ENCODE peak calls at places on chromosomes 13 and 19, in five cellular contexts. One of them, this sample, is unnamed.

GRCh38 chr19:17755533-17755885 is 4.2 kb downstream of the FCHO1 start:
- DNase-seq in brain microvascular endothelial cell: no peak
- DNase-seq in heart left ventricle: no peak
- DNase-seq in body of pancreas: no peak
- DNase-seq in transverse colon: no peak
- DNase-seq in this sample: no peak

GRCh38 chr19:42175952-42176648 is 41.4 kb downstream of the DEDD2 start:
- DNase-seq in transverse colon: no peak
- DNase-seq in heart left ventricle: no peak
- DNase-seq in body of pancreas: no peak
- DNase-seq in brain microvascular endothelial cell: no peak
- DNase-seq in this sample: no peak

GRCh38 chr19:45809643-45810159 is 5.4 kb downstream of the RSPH6A start:
- DNase-seq in transverse colon: no peak
- DNase-seq in body of pancreas: no peak
- DNase-seq in heart left ventricle: no peak
- DNase-seq in brain microvascular endothelial cell: peak; percentile 45
- DNase-seq in this sample: no peak

GRCh38 chr19:34507414-34508067 is 26.0 kb downstream of the WTIP start:
- DNase-seq in body of pancreas: no peak
- DNase-seq in transverse colon: no peak
- DNase-seq in heart left ventricle: no peak
- DNase-seq in brain microvascular endothelial cell: no peak
- DNase-seq in this sample: no peak

GRCh38 chr19:53927745-53928144 is 18.7 kb downstream of the CACNG7 start:
- DNase-seq in transverse colon: no peak
- DNase-seq in brain microvascular endothelial cell: peak; percentile 58
- DNase-seq in body of pancreas: peak; percentile 27
- DNase-seq in heart left ventricle: no peak
- DNase-seq in this sample: peak; percentile 22

GRCh38 chr19:4910594-4911273 is 1.4 kb downstream of the UHRF1 start:
- DNase-seq in body of pancreas: peak; percentile 36
- DNase-seq in brain microvascular endothelial cell: peak; percentile 57
- DNase-seq in transverse colon: peak; percentile 31
- DNase-seq in heart left ventricle: no peak
- DNase-seq in this sample: no peak

GRCh38 chr19:42563352-42564210 is 31.1 kb downstream of the CEACAM8 start:
- DNase-seq in body of pancreas: peak; percentile 50
- DNase-seq in transverse colon: peak; percentile 35
- DNase-seq in brain microvascular endothelial cell: peak; percentile 36
- DNase-seq in heart left ventricle: no peak
- DNase-seq in this sample: no peak

GRCh38 chr13:108225440-108225839 is 7.2 kb downstream of the ABHD13 start:
- DNase-seq in transverse colon: no peak
- DNase-seq in heart left ventricle: no peak
- DNase-seq in brain microvascular endothelial cell: no peak
- DNase-seq in body of pancreas: no peak
- DNase-seq in this sample: no peak

GRCh38 chr13:30480292-30480947 is 14.7 kb upstream of the HMGB1 start:
- DNase-seq in body of pancreas: peak; percentile 46
- DNase-seq in transverse colon: no peak
- DNase-seq in heart left ventricle: no peak
- DNase-seq in brain microvascular endothelial cell: no peak
- DNase-seq in this sample: no peak

GRCh38 chr19:8146877-8147575 is 2.4 kb downstream of the FBN3 start:
- DNase-seq in brain microvascular endothelial cell: no peak
- DNase-seq in body of pancreas: no peak
- DNase-seq in heart left ventricle: no peak
- DNase-seq in transverse colon: no peak
- DNase-seq in this sample: no peak

GRCh38 chr19:1232231-1232637 is 5.6 kb downstream of the CBARP start:
- DNase-seq in body of pancreas: no peak
- DNase-seq in heart left ventricle: no peak
- DNase-seq in brain microvascular endothelial cell: no peak
- DNase-seq in transverse colon: no peak
- DNase-seq in this sample: no peak

GRCh38 chr13:106997219-106997618 is 429.3 kb upstream of the ARGLU1 start:
- DNase-seq in heart left ventricle: no peak
- DNase-seq in body of pancreas: no peak
- DNase-seq in brain microvascular endothelial cell: no peak
- DNase-seq in transverse colon: no peak
- DNase-seq in this sample: no peak

GRCh38 chr19:7859766-7860165 is 14.4 kb downstream of the PRR36 start:
- DNase-seq in heart left ventricle: no peak
- DNase-seq in transverse colon: no peak
- DNase-seq in body of pancreas: no peak
- DNase-seq in brain microvascular endothelial cell: no peak
- DNase-seq in this sample: no peak

GRCh38 chr19:29016926-29017760 is 195.8 kb downstream of the UQCRFS1 start:
- DNase-seq in transverse colon: no peak
- DNase-seq in heart left ventricle: no peak
- DNase-seq in body of pancreas: no peak
- DNase-seq in brain microvascular endothelial cell: no peak
- DNase-seq in this sample: no peak

GRCh38 chr13:46181799-46182490 is at the start of gene LCP1:
- DNase-seq in body of pancreas: peak; percentile 66
- DNase-seq in brain microvascular endothelial cell: no peak
- DNase-seq in heart left ventricle: no peak
- DNase-seq in transverse colon: peak; percentile 44
- DNase-seq in this sample: peak; percentile 63

GRCh38 chr19:6767081-6767356 is 216 bp downstream of the SH2D3A start:
- DNase-seq in transverse colon: no peak
- DNase-seq in heart left ventricle: no peak
- DNase-seq in brain microvascular endothelial cell: no peak
- DNase-seq in body of pancreas: peak; percentile 61
- DNase-seq in this sample: no peak

GRCh38 chr19:7869453-7869909 is 4.7 kb downstream of the PRR36 start:
- DNase-seq in body of pancreas: peak; percentile 65
- DNase-seq in brain microvascular endothelial cell: no peak
- DNase-seq in heart left ventricle: no peak
- DNase-seq in transverse colon: peak; percentile 79
- DNase-seq in this sample: peak; percentile 77

GRCh38 chr19:45505151-45505995 is 1.9 kb upstream of the VASP start:
- DNase-seq in body of pancreas: no peak
- DNase-seq in brain microvascular endothelial cell: peak; percentile 54
- DNase-seq in heart left ventricle: no peak
- DNase-seq in transverse colon: no peak
- DNase-seq in this sample: no peak

GRCh38 chr13:32125221-32125621 is 93.6 kb downstream of the FRY start:
- DNase-seq in body of pancreas: peak; percentile 25
- DNase-seq in heart left ventricle: no peak
- DNase-seq in brain microvascular endothelial cell: no peak
- DNase-seq in transverse colon: no peak
- DNase-seq in this sample: no peak

GRCh38 chr13:18944501-18945068 is 237.0 kb downstream of the TUBA3C start:
- DNase-seq in heart left ventricle: no peak
- DNase-seq in transverse colon: no peak
- DNase-seq in body of pancreas: no peak
- DNase-seq in brain microvascular endothelial cell: no peak
- DNase-seq in this sample: no peak

GRCh38 chr13:72180253-72180952 is 313.4 kb upstream of the DACH1 start:
- DNase-seq in transverse colon: no peak
- DNase-seq in body of pancreas: peak; percentile 70
- DNase-seq in heart left ventricle: no peak
- DNase-seq in brain microvascular endothelial cell: peak; percentile 58
- DNase-seq in this sample: no peak

GRCh38 chr19:33411621-33412180 is 38.2 kb downstream of the CEBPG start:
- DNase-seq in heart left ventricle: no peak
- DNase-seq in body of pancreas: no peak
- DNase-seq in brain microvascular endothelial cell: no peak
- DNase-seq in transverse colon: no peak
- DNase-seq in this sample: no peak

GRCh38 chr19:46035546-46035945 is 5.3 kb downstream of the IGFL4 start:
- DNase-seq in heart left ventricle: no peak
- DNase-seq in transverse colon: no peak
- DNase-seq in brain microvascular endothelial cell: no peak
- DNase-seq in body of pancreas: no peak
- DNase-seq in this sample: no peak

GRCh38 chr19:2582984-2583956 is 107.3 kb downstream of the GADD45B start:
- DNase-seq in body of pancreas: no peak
- DNase-seq in heart left ventricle: no peak
- DNase-seq in brain microvascular endothelial cell: no peak
- DNase-seq in transverse colon: no peak
- DNase-seq in this sample: no peak

GRCh38 chr13:109465151-109465550 is 321.2 kb downstream of the IRS2 start:
- DNase-seq in brain microvascular endothelial cell: no peak
- DNase-seq in transverse colon: no peak
- DNase-seq in body of pancreas: no peak
- DNase-seq in heart left ventricle: no peak
- DNase-seq in this sample: no peak

GRCh38 chr19:52638601-52639000 is 446 bp upstream of the ZNF83 start:
- DNase-seq in body of pancreas: no peak
- DNase-seq in brain microvascular endothelial cell: peak; percentile 28
- DNase-seq in transverse colon: peak; percentile 16
- DNase-seq in heart left ventricle: peak; percentile 17
- DNase-seq in this sample: no peak

DNA sequence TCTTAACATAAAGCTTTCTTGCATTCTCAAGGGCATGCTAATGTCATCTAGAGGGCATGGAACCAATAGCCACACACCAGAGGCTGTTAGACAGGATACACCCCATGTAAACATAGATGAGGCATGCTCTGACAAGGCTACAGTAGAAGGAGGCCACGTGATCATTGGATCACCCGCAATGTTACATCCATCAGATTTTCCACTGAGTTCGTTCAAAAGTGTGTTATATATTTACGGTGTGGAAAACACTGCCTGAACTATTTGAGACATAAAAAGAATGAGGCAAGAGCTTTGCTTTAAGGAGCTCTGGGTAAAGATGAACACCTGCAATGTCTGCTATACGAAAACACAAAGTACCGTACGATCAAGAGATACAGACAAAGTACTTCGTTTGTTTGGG is 817.5 kb upstream of the SLC10A2 start:
- DNase-seq in body of pancreas: no peak
- DNase-seq in brain microvascular endothelial cell: peak; percentile 43
- DNase-seq in heart left ventricle: no peak
- DNase-seq in transverse colon: no peak
- DNase-seq in this sample: no peak
- H3K27ac ChIP-seq in body of pancreas: peak overlapping the region; percentile 14
- H3K27ac ChIP-seq in brain microvascular endothelial cell: peak overlapping the region; percentile 76
- H3K27ac ChIP-seq in heart left ventricle: no peak overlapping the region
- H3K27ac ChIP-seq in transverse colon: no peak overlapping the region
- H3K27ac ChIP-seq in this sample: no peak overlapping the region

GRCh38 chr13:59680429-59681024 is 483.2 kb downstream of the DIAPH3 start:
- DNase-seq in transverse colon: no peak
- DNase-seq in body of pancreas: no peak
- DNase-seq in heart left ventricle: no peak
- DNase-seq in brain microvascular endothelial cell: no peak
- DNase-seq in this sample: no peak
- TF ChIP-seq CTCF in transverse colon: peak; percentile 64
- TF ChIP-seq CTCF in body of pancreas: peak; percentile 65
- TF ChIP-seq CTCF in heart left ventricle: peak; percentile 39
- TF ChIP-seq CTCF in brain microvascular endothelial cell: peak; percentile 67
- TF ChIP-seq CTCF in this sample: peak; percentile 70

DNA sequence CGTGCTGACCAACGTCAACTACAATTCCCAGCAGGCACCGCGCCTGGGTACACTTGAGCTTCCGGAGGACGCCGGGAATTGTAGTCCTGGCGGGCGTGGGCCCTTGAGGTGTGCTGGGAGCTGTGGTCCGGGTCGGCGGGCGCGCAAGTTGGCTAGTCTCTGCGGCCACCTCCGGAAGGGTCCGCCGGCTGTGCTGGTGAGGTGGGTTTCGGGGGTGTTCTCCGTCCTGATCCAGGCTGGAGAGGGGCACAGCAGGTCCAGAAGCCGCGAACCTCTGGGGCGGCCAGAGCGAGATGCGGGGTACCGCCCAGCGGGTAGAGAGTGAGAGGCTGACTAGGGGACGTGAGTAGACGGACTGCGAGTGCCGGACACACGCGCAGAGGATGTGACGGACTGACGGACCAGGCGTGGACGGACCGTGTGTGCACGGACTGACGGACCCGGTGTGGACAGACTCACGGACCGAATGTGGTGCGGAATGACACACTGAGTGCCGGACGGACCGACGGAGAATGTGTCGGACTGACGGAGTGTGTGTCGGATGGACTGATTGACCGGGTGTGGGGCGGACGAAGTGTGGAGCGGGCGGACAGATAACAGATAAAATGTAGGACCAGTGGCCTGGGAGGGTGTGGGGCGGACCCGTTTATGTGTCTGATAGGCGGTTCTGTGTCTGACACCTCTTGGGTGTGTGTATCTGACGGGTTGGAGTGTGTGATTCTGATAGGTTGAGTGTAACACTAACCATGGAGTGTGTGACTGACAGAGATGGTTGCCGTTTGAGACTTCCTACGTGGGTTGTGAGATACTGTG is at the start of gene ZSCAN22:
- DNase-seq in transverse colon: peak; percentile 97
- DNase-seq in heart left ventricle: peak; percentile 98
- DNase-seq in brain microvascular endothelial cell: peak; percentile 97
- DNase-seq in body of pancreas: peak; percentile 98
- DNase-seq in this sample: peak; percentile 90
- H3K27ac ChIP-seq in transverse colon: peak within 1 kb of the TSS; percentile 80
- H3K27ac ChIP-seq in heart left ventricle: peak within 1 kb of the TSS; percentile 94
- H3K27ac ChIP-seq in brain microvascular endothelial cell: peak within 1 kb of the TSS; percentile 86
- H3K27ac ChIP-seq in body of pancreas: peak within 1 kb of the TSS; percentile 90
- H3K27ac ChIP-seq in this sample: peak within 1 kb of the TSS; percentile 65

GRCh38 chr13:70568571-70568970 is 460.3 kb upstream of the KLHL1 start:
- DNase-seq in body of pancreas: peak; percentile 31
- DNase-seq in transverse colon: no peak
- DNase-seq in heart left ventricle: no peak
- DNase-seq in brain microvascular endothelial cell: peak; percentile 47
- DNase-seq in this sample: no peak
- TF ChIP-seq CTCF in body of pancreas: peak; percentile 90
- TF ChIP-seq CTCF in transverse colon: peak; percentile 71
- TF ChIP-seq CTCF in heart left ventricle: peak; percentile 29
- TF ChIP-seq CTCF in brain microvascular endothelial cell: peak; percentile 41
- TF ChIP-seq CTCF in this sample: no peak

GRCh38 chr13:110507678-110508381 is 53.7 kb downstream of the RAB20 start:
- DNase-seq in transverse colon: peak; percentile 82
- DNase-seq in body of pancreas: peak; percentile 89
- DNase-seq in brain microvascular endothelial cell: no peak
- DNase-seq in heart left ventricle: peak; percentile 46
- DNase-seq in this sample: no peak
- H3K27ac ChIP-seq in transverse colon: peak overlapping the region; percentile 91
- H3K27ac ChIP-seq in body of pancreas: peak overlapping the region; percentile 91
- H3K27ac ChIP-seq in brain microvascular endothelial cell: no peak overlapping the region
- H3K27ac ChIP-seq in heart left ventricle: peak overlapping the region; percentile 79
- H3K27ac ChIP-seq in this sample: no peak overlapping the region

GRCh38 chr13:105139380-105140285 is 1395.8 kb downstream of the EFNB2 start:
- DNase-seq in brain microvascular endothelial cell: peak; percentile 34
- DNase-seq in heart left ventricle: peak; percentile 16
- DNase-seq in transverse colon: peak; percentile 33
- DNase-seq in body of pancreas: peak; percentile 38
- DNase-seq in this sample: peak; percentile 57
- TF ChIP-seq CTCF in brain microvascular endothelial cell: peak; percentile 61
- TF ChIP-seq CTCF in heart left ventricle: no peak
- TF ChIP-seq CTCF in transverse colon: no peak
- TF ChIP-seq CTCF in body of pancreas: no peak
- TF ChIP-seq CTCF in this sample: peak; percentile 42

DNA sequence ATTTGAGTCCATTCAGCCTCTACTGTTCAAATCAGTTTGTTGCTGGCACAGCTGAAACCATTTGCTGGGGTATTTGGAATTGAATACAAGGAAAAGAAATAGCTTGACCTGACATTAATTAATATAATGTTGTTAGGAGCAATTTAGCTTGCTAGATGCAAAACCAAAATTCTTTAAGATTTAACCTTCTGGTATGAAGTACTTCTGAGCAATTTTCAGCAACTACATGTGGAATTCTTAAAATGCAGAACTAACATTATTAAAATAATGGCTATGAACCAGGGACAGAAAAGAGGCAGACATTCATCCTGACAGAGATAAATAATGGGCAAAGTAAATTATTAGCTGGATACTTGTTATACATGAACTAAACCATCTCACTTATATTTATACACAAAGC is 160.0 kb upstream of the MIR17HG start:
- DNase-seq in brain microvascular endothelial cell: no peak
- DNase-seq in heart left ventricle: no peak
- DNase-seq in transverse colon: no peak
- DNase-seq in body of pancreas: no peak
- DNase-seq in this sample: no peak
- H3K27ac ChIP-seq in brain microvascular endothelial cell: no peak overlapping the region
- H3K27ac ChIP-seq in heart left ventricle: no peak overlapping the region
- H3K27ac ChIP-seq in transverse colon: no peak overlapping the region
- H3K27ac ChIP-seq in body of pancreas: no peak overlapping the region
- H3K27ac ChIP-seq in this sample: no peak overlapping the region